ENCODE peak calls at places on chromosomes 13 and 19, in six cellular contexts. One of them, this sample, is unnamed.

GRCh38 chr19:29662604-29663404 is 2.5 kb upstream of the PLEKHF1 start:
- DNase-seq in body of pancreas: peak
- DNase-seq in kidney epithelial cell: peak
- DNase-seq in esophagus squamous epithelium: no peak
- DNase-seq in IMR-90: peak
- DNase-seq in fibroblast of lung: peak
- DNase-seq in this sample: peak

GRCh38 chr19:32224371-32225244 is 120.8 kb upstream of the ZNF507 start:
- DNase-seq in body of pancreas: peak
- DNase-seq in kidney epithelial cell: no peak
- DNase-seq in esophagus squamous epithelium: no peak
- DNase-seq in IMR-90: peak
- DNase-seq in fibroblast of lung: peak
- DNase-seq in this sample: peak

GRCh38 chr13:44894001-44894770 is 95.1 kb downstream of the NUFIP1 start:
- DNase-seq in body of pancreas: no peak
- DNase-seq in kidney epithelial cell: no peak
- DNase-seq in esophagus squamous epithelium: no peak
- DNase-seq in IMR-90: no peak
- DNase-seq in fibroblast of lung: no peak
- DNase-seq in this sample: peak

GRCh38 chr19:15417699-15418098 is 1.1 kb downstream of the AKAP8L start:
- DNase-seq in body of pancreas: no peak
- DNase-seq in kidney epithelial cell: no peak
- DNase-seq in esophagus squamous epithelium: no peak
- DNase-seq in IMR-90: no peak
- DNase-seq in fibroblast of lung: peak
- DNase-seq in this sample: no peak

GRCh38 chr13:29743229-29743786 is 107.1 kb downstream of the UBL3 start:
- DNase-seq in body of pancreas: no peak
- DNase-seq in kidney epithelial cell: no peak
- DNase-seq in esophagus squamous epithelium: no peak
- DNase-seq in IMR-90: peak
- DNase-seq in fibroblast of lung: peak
- DNase-seq in this sample: no peak

GRCh38 chr13:44867825-44868224 is 121.4 kb downstream of the NUFIP1 start:
- DNase-seq in body of pancreas: no peak
- DNase-seq in kidney epithelial cell: no peak
- DNase-seq in esophagus squamous epithelium: no peak
- DNase-seq in IMR-90: no peak
- DNase-seq in fibroblast of lung: no peak
- DNase-seq in this sample: no peak

GRCh38 chr19:58118979-58119733 is 21.1 kb upstream of the ZSCAN18 start:
- DNase-seq in body of pancreas: no peak
- DNase-seq in kidney epithelial cell: no peak
- DNase-seq in esophagus squamous epithelium: no peak
- DNase-seq in IMR-90: no peak
- DNase-seq in fibroblast of lung: no peak
- DNase-seq in this sample: no peak

GRCh38 chr19:3556978-3557460 is 367 bp downstream of the MFSD12 start:
- DNase-seq in body of pancreas: peak
- DNase-seq in kidney epithelial cell: no peak
- DNase-seq in esophagus squamous epithelium: no peak
- DNase-seq in IMR-90: peak
- DNase-seq in fibroblast of lung: peak
- DNase-seq in this sample: peak

GRCh38 chr19:45973564-45974338 is at the start of gene NOVA2:
- DNase-seq in body of pancreas: peak
- DNase-seq in kidney epithelial cell: no peak
- DNase-seq in esophagus squamous epithelium: no peak
- DNase-seq in IMR-90: peak
- DNase-seq in fibroblast of lung: peak
- DNase-seq in this sample: peak

GRCh38 chr13:61247149-61247936 is 168.3 kb downstream of the PCDH20 start:
- DNase-seq in body of pancreas: no peak
- DNase-seq in kidney epithelial cell: no peak
- DNase-seq in esophagus squamous epithelium: no peak
- DNase-seq in IMR-90: no peak
- DNase-seq in fibroblast of lung: no peak
- DNase-seq in this sample: no peak

GRCh38 chr19:48648134-48648533 is 2.1 kb upstream of the CA11 start:
- DNase-seq in body of pancreas: no peak
- DNase-seq in kidney epithelial cell: no peak
- DNase-seq in esophagus squamous epithelium: no peak
- DNase-seq in IMR-90: no peak
- DNase-seq in fibroblast of lung: no peak
- DNase-seq in this sample: no peak

GRCh38 chr13:111897846-111898215 is 169.1 kb upstream of the SOX1 start:
- DNase-seq in body of pancreas: no peak
- DNase-seq in kidney epithelial cell: no peak
- DNase-seq in esophagus squamous epithelium: no peak
- DNase-seq in IMR-90: no peak
- DNase-seq in fibroblast of lung: no peak
- DNase-seq in this sample: no peak

GRCh38 chr19:51664997-51665396 is 18.4 kb upstream of the SIGLEC14 start:
- DNase-seq in body of pancreas: no peak
- DNase-seq in kidney epithelial cell: no peak
- DNase-seq in esophagus squamous epithelium: no peak
- DNase-seq in IMR-90: no peak
- DNase-seq in fibroblast of lung: no peak
- DNase-seq in this sample: no peak

GRCh38 chr13:113849981-113850721 is 13.7 kb downstream of the GAS6 start:
- DNase-seq in body of pancreas: no peak
- DNase-seq in kidney epithelial cell: no peak
- DNase-seq in esophagus squamous epithelium: no peak
- DNase-seq in IMR-90: no peak
- DNase-seq in fibroblast of lung: no peak
- DNase-seq in this sample: no peak

GRCh38 chr13:75129331-75129730 is 352.6 kb downstream of the TBC1D4 start:
- DNase-seq in body of pancreas: no peak
- DNase-seq in kidney epithelial cell: no peak
- DNase-seq in esophagus squamous epithelium: no peak
- DNase-seq in IMR-90: no peak
- DNase-seq in fibroblast of lung: peak
- DNase-seq in this sample: no peak

GRCh38 chr19:19061491-19061890 is 2.3 kb upstream of the SLC25A42 start:
- DNase-seq in body of pancreas: peak
- DNase-seq in kidney epithelial cell: no peak
- DNase-seq in esophagus squamous epithelium: no peak
- DNase-seq in IMR-90: no peak
- DNase-seq in fibroblast of lung: no peak
- DNase-seq in this sample: peak

GRCh38 chr13:76711515-76712182 is 174.6 kb downstream of the KCTD12 start:
- DNase-seq in body of pancreas: no peak
- DNase-seq in kidney epithelial cell: no peak
- DNase-seq in esophagus squamous epithelium: no peak
- DNase-seq in IMR-90: peak
- DNase-seq in fibroblast of lung: peak
- DNase-seq in this sample: no peak

GRCh38 chr13:21902709-21903098 is 231.8 kb downstream of the FGF9 start:
- DNase-seq in body of pancreas: no peak
- DNase-seq in kidney epithelial cell: no peak
- DNase-seq in esophagus squamous epithelium: no peak
- DNase-seq in IMR-90: no peak
- DNase-seq in fibroblast of lung: no peak
- DNase-seq in this sample: no peak

GRCh38 chr13:75299206-75299605 is 182.8 kb downstream of the TBC1D4 start:
- DNase-seq in body of pancreas: no peak
- DNase-seq in kidney epithelial cell: no peak
- DNase-seq in esophagus squamous epithelium: no peak
- DNase-seq in IMR-90: no peak
- DNase-seq in fibroblast of lung: no peak
- DNase-seq in this sample: no peak

GRCh38 chr13:98839826-98840769 is 87.6 kb upstream of the SLC15A1 start:
- DNase-seq in body of pancreas: peak
- DNase-seq in kidney epithelial cell: no peak
- DNase-seq in esophagus squamous epithelium: no peak
- DNase-seq in IMR-90: peak
- DNase-seq in fibroblast of lung: peak
- DNase-seq in this sample: peak
- H3K4me3 ChIP-seq in body of pancreas: no peak
- H3K4me3 ChIP-seq in kidney epithelial cell: no peak
- H3K4me3 ChIP-seq in esophagus squamous epithelium: no peak
- H3K4me3 ChIP-seq in IMR-90: no peak
- H3K4me3 ChIP-seq in fibroblast of lung: no peak
- H3K4me3 ChIP-seq in this sample: no peak

GRCh38 chr19:37077615-37077928 is 661 bp upstream of the ZNF420 start:
- DNase-seq in body of pancreas: no peak
- DNase-seq in kidney epithelial cell: no peak
- DNase-seq in esophagus squamous epithelium: no peak
- DNase-seq in IMR-90: peak
- DNase-seq in fibroblast of lung: no peak
- DNase-seq in this sample: no peak

GRCh38 chr19:37079238-37079637 is 1.0 kb downstream of the ZNF420 start:
- DNase-seq in body of pancreas: no peak
- DNase-seq in kidney epithelial cell: no peak
- DNase-seq in esophagus squamous epithelium: no peak
- DNase-seq in IMR-90: no peak
- DNase-seq in fibroblast of lung: no peak
- DNase-seq in this sample: no peak

GRCh38 chr19:37078717-37079032 is 442 bp downstream of the ZNF420 start:
- DNase-seq in body of pancreas: no peak
- DNase-seq in kidney epithelial cell: no peak
- DNase-seq in esophagus squamous epithelium: no peak
- DNase-seq in IMR-90: no peak
- DNase-seq in fibroblast of lung: no peak
- DNase-seq in this sample: no peak

GRCh38 chr19:37074819-37075362 is 3.3 kb upstream of the ZNF420 start:
- DNase-seq in body of pancreas: no peak
- DNase-seq in kidney epithelial cell: no peak
- DNase-seq in esophagus squamous epithelium: no peak
- DNase-seq in IMR-90: no peak
- DNase-seq in fibroblast of lung: peak
- DNase-seq in this sample: no peak

GRCh38 chr19:37077929-37078716 is at the start of gene ZNF420:
- DNase-seq in body of pancreas: peak
- DNase-seq in kidney epithelial cell: peak
- DNase-seq in esophagus squamous epithelium: peak
- DNase-seq in IMR-90: peak
- DNase-seq in fibroblast of lung: peak
- DNase-seq in this sample: peak
- TF ChIP-seq CTCF in body of pancreas: no peak
- TF ChIP-seq CTCF in kidney epithelial cell: no peak
- TF ChIP-seq CTCF in esophagus squamous epithelium: no peak
- TF ChIP-seq CTCF in IMR-90: peak
- TF ChIP-seq CTCF in fibroblast of lung: no peak
- TF ChIP-seq CTCF in this sample: no peak

DNA sequence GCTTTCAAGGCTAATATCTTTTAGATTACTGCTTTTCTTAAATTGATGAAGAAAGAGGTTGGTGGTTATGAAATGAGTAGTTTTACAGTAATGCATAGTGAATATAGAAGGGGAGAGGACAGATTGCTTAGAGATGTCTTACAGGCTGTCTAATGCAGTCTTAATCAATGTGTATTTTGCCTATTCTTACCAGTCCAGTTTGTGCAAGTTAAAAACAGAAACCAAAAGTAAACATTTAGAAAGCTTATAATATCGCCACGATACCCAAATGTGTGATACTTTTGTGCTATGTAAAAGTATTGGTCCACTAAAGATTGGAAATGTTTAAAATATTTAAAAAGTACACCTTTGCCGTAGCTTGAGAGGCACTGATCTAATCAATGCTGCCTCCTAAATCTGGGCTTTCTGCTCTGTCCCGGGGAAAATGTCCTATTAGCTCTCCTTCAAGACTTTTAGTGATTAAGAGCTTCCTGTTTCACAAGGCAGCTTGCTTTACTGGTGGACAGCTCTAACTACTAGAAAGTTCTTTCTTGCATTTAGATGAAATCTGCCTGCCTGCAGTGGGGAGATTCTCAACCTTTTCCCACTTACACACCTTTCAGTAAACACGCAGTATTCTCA is 64.7 kb downstream of the DNAJC15 start:
- DNase-seq in body of pancreas: no peak
- DNase-seq in kidney epithelial cell: no peak
- DNase-seq in esophagus squamous epithelium: no peak
- DNase-seq in IMR-90: peak
- DNase-seq in fibroblast of lung: no peak
- DNase-seq in this sample: no peak
- H3K4me3 ChIP-seq in body of pancreas: peak
- H3K4me3 ChIP-seq in kidney epithelial cell: no peak
- H3K4me3 ChIP-seq in esophagus squamous epithelium: peak
- H3K4me3 ChIP-seq in IMR-90: peak
- H3K4me3 ChIP-seq in fibroblast of lung: peak
- H3K4me3 ChIP-seq in this sample: peak

GRCh38 chr13:101785858-101786257 is 333.4 kb downstream of the ITGBL1 start:
- DNase-seq in body of pancreas: no peak
- DNase-seq in kidney epithelial cell: peak
- DNase-seq in esophagus squamous epithelium: no peak
- DNase-seq in IMR-90: peak
- DNase-seq in fibroblast of lung: peak
- DNase-seq in this sample: no peak
- TF ChIP-seq CTCF in body of pancreas: no peak
- TF ChIP-seq CTCF in kidney epithelial cell: peak
- TF ChIP-seq CTCF in esophagus squamous epithelium: no peak
- TF ChIP-seq CTCF in IMR-90: peak
- TF ChIP-seq CTCF in fibroblast of lung: peak
- TF ChIP-seq CTCF in this sample: no peak

DNA sequence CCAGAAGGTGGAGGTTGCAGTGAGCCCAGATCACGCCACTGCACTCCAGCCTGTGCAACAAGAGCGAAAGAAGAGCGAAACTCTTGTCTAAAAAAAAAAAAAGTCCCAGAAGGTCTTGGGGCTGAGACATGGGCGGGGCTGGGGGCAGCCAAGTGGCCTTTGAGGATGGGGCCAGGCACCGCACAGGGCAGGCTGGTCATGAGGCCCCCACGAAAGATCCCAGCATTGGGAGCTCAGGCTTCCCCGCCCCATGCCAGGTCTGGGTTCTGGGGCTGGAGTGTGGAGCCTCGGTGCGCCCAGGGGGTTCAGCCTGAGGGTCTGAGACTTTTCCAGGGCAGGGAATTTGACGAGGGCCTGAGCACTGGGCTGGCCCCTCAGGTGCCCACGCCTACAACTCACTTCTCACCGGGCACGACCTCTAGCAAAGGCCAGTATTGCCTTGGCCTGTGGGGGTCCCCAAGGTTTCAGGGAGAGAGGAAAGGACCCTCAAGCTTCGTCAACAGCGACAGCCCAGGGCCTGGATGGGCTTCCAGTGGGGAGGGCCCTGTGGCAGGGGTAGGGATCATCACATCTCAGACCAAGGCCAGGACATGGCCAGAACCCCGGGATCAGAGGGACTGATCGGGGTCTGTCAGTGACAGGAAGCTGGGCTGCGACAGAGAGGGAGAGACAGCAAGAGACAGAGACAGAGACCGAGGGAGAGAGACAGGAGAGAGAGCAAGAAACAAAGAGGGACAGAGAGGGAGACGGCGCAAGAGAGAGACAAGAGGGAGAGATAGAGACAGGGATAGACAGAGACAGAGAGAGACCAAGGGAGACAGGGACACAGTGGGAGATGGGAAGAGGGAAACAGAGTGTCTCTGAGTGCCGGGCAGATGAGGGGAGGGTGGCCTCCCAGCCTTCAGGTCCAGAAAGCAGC is 7.5 kb upstream of the MEX3D start:
- DNase-seq in body of pancreas: no peak
- DNase-seq in kidney epithelial cell: no peak
- DNase-seq in esophagus squamous epithelium: no peak
- DNase-seq in IMR-90: no peak
- DNase-seq in fibroblast of lung: no peak
- DNase-seq in this sample: no peak
- H3K4me3 ChIP-seq in body of pancreas: no peak
- H3K4me3 ChIP-seq in kidney epithelial cell: no peak
- H3K4me3 ChIP-seq in esophagus squamous epithelium: no peak
- H3K4me3 ChIP-seq in IMR-90: no peak
- H3K4me3 ChIP-seq in fibroblast of lung: no peak
- H3K4me3 ChIP-seq in this sample: no peak